ENCODE peak calls at places on chromosomes 7 and 10, in six cellular contexts. X, S, H, M, J and B are unnamed samples.

GRCh38 chr7:77651544-77652162 is 44.6 kb upstream of the RSBN1L start:
- DNase-seq in H (peak), M (peak), S (no peak), J (peak), X (no peak), B (peak)

GRCh38 chr7:41688012-41688625 is 14.8 kb downstream of the INHBA start:
- DNase-seq in S (no peak), J (no peak), M (no peak), H (peak), X (no peak), B (no peak)

GRCh38 chr10:43038783-43039628 is 37.9 kb upstream of the RET start:
- DNase-seq in H (no peak), S (no peak), X (no peak), J (no peak), M (no peak), B (no peak)

GRCh38 chr10:61987537-61987936 is 86.0 kb downstream of the ARID5B start:
- DNase-seq in S (no peak), M (no peak), X (no peak), H (no peak), J (no peak), B (no peak)

GRCh38 chr7:143381427-143382125 is 431 bp downstream of the ZYX start:
- DNase-seq in H (peak), J (peak), M (peak), X (peak), S (peak), B (peak)

GRCh38 chr7:99899830-99900519 is 19.4 kb downstream of the TRIM4 start:
- DNase-seq in X (no peak), M (no peak), S (no peak), J (no peak), H (no peak), B (no peak)

GRCh38 chr10:105699504-105699903 is 1058.4 kb downstream of the SORCS3 start:
- DNase-seq in H (no peak), X (no peak), J (no peak), S (no peak), M (no peak), B (no peak)

GRCh38 chr7:128053023-128053422 is 21.8 kb upstream of the LRRC4 start:
- DNase-seq in X (no peak), S (no peak), H (peak), J (peak), M (no peak), B (no peak)

GRCh38 chr10:103598654-103599115 is 105.2 kb downstream of the NEURL1 start:
- DNase-seq in S (peak), J (peak), H (peak), X (no peak), M (peak), B (peak)

GRCh38 chr10:118238573-118239240 is 103.4 kb downstream of the FAM204A start:
- DNase-seq in M (no peak), J (no peak), S (no peak), H (peak), X (no peak), B (no peak)

GRCh38 chr10:101346177-101346576 is 7.8 kb upstream of the BTRC start:
- DNase-seq in H (no peak), J (no peak), X (no peak), M (no peak), S (no peak), B (no peak)

GRCh38 chr10:74035324-74035723 is 37.4 kb downstream of the VCL start:
- DNase-seq in M (no peak), J (no peak), S (no peak), H (peak), X (no peak), B (no peak)

GRCh38 chr7:6252310-6252709 is 20.1 kb downstream of the CYTH3 start:
- DNase-seq in J (no peak), X (no peak), M (no peak), S (no peak), H (peak), B (no peak)

GRCh38 chr10:94076325-94076841 is 82.7 kb downstream of the PLCE1 start:
- DNase-seq in H (peak), M (peak), X (no peak), S (peak), J (no peak), B (no peak)

GRCh38 chr7:108049962-108050361 is 47.0 kb upstream of the LAMB1 start:
- DNase-seq in J (no peak), M (no peak), X (no peak), S (no peak), H (no peak), B (no peak)

GRCh38 chr7:56026538-56026937 is 24.7 kb downstream of the PSPH start:
- DNase-seq in X (no peak), M (no peak), J (no peak), S (no peak), H (no peak), B (no peak)

GRCh38 chr7:149455175-149455950 is 5.5 kb downstream of the ZNF777 start:
- DNase-seq in X (no peak), S (no peak), M (no peak), J (no peak), H (no peak), B (no peak)

GRCh38 chr7:151783958-151784575 is 92.8 kb downstream of the PRKAG2 start:
- DNase-seq in J (no peak), H (no peak), M (no peak), S (no peak), X (no peak), B (no peak)

GRCh38 chr10:24440817-24441790 is 232.2 kb downstream of the KIAA1217 start:
- DNase-seq in X (no peak), J (no peak), H (peak), M (no peak), S (no peak), B (no peak)

GRCh38 chr7:22395222-22395621 is 38.3 kb upstream of the RAPGEF5 start:
- DNase-seq in X (no peak), M (no peak), S (no peak), H (no peak), J (no peak), B (no peak)

GRCh38 chr7:129530881-129531391 is 28.6 kb downstream of the SMKR1 start:
- DNase-seq in X (no peak), H (peak), J (no peak), M (no peak), S (no peak), B (no peak)

GRCh38 chr10:33655921-33656320 is 321.5 kb upstream of the NRP1 start:
- DNase-seq in H (no peak), S (no peak), X (no peak), M (no peak), J (no peak), B (no peak)

GRCh38 chr10:63264852-63265617 is 131.9 kb downstream of the NRBF2 start:
- DNase-seq in H (peak), X (no peak), S (peak), J (peak), M (peak), B (no peak)
- TF ChIP-seq POLR2A in H (peak), X (no peak), S (peak), J (peak), M (peak), B (peak)

GRCh38 chr7:68679456-68680234 is 918.6 kb upstream of the AUTS2 start:
- DNase-seq in J (no peak), M (no peak), S (no peak), H (no peak), X (no peak), B (no peak)
- H3K4me3 ChIP-seq in J (no peak), M (no peak), S (no peak), H (no peak), X (no peak), B (no peak)

GRCh38 chr10:12214093-12214492 is 18.1 kb downstream of the CDC123 start:
- DNase-seq in M (no peak), J (no peak), H (no peak), S (peak), X (no peak), B (no peak)

GRCh38 chr10:12212454-12212853 is 16.5 kb downstream of the CDC123 start:
- DNase-seq in S (no peak), J (no peak), M (no peak), H (no peak), X (no peak), B (no peak)

GRCh38 chr10:12207114-12207513 is 11.1 kb downstream of the CDC123 start:
- DNase-seq in M (no peak), J (no peak), X (no peak), H (no peak), S (no peak), B (no peak)

GRCh38 chr10:12205082-12205481 is 9.1 kb downstream of the CDC123 start:
- DNase-seq in M (no peak), S (no peak), X (no peak), H (no peak), J (no peak), B (no peak)

GRCh38 chr10:12208460-12208859 is 12.5 kb downstream of the CDC123 start:
- DNase-seq in J (peak), H (no peak), S (no peak), M (no peak), X (no peak), B (no peak)
- TF ChIP-seq POLR2A in J (no peak), H (no peak), S (no peak), M (no peak), X (no peak), B (no peak)

GRCh38 chr7:90769036-90769435 is 172.9 kb downstream of the CDK14 start:
- DNase-seq in H (peak), X (no peak), J (no peak), S (no peak), M (no peak), B (no peak)

GRCh38 chr7:90764848-90765570 is 168.9 kb downstream of the CDK14 start:
- DNase-seq in X (no peak), S (no peak), J (no peak), M (no peak), H (no peak), B (no peak)

GRCh38 chr7:90768301-90768700 is 172.2 kb downstream of the CDK14 start:
- DNase-seq in X (no peak), S (no peak), J (no peak), H (no peak), M (no peak), B (no peak)

GRCh38 chr7:90763108-90763507 is 167.0 kb downstream of the CDK14 start:
- DNase-seq in M (no peak), H (no peak), X (no peak), S (no peak), J (no peak), B (peak)

GRCh38 chr7:90766814-90767564 is 170.9 kb downstream of the CDK14 start:
- DNase-seq in H (peak), S (peak), X (no peak), J (no peak), M (no peak), B (peak)
- H3K4me3 ChIP-seq in H (no peak), S (no peak), X (no peak), J (no peak), M (no peak), B (no peak)

GRCh38 chr7:348480-348844 is 58.5 kb downstream of the FOXL3 start:
- DNase-seq in J (no peak), M (no peak), S (no peak), X (no peak), H (no peak), B (no peak)
- TF ChIP-seq POLR2A in J (no peak), M (no peak), S (no peak), X (no peak), H (no peak), B (no peak)

DNA sequence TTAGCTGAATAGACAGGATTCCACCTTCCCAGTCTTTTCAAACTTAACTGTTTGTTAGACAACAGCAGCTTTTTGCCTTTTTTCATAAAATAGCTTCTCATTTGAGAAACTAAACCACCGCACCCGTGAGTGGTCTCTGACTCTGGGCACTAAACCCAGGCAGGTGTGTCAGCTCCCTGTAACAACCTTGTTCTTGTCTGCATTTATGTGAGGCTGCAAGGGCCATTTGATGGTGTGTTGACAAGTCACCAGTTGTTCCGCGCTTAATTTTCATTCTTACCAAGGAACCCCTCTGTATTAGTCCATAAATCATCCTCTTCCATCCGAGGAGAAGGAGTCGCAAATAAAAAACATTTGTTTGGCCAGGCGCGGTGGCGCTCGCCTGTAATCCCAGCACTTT is 1.5 kb downstream of the STOX1 start:
- DNase-seq in H (no peak), S (no peak), X (no peak), J (no peak), M (no peak), B (no peak)
- H3K4me3 ChIP-seq in H (no peak), S (no peak), X (no peak), J (no peak), M (no peak), B (no peak)

DNA sequence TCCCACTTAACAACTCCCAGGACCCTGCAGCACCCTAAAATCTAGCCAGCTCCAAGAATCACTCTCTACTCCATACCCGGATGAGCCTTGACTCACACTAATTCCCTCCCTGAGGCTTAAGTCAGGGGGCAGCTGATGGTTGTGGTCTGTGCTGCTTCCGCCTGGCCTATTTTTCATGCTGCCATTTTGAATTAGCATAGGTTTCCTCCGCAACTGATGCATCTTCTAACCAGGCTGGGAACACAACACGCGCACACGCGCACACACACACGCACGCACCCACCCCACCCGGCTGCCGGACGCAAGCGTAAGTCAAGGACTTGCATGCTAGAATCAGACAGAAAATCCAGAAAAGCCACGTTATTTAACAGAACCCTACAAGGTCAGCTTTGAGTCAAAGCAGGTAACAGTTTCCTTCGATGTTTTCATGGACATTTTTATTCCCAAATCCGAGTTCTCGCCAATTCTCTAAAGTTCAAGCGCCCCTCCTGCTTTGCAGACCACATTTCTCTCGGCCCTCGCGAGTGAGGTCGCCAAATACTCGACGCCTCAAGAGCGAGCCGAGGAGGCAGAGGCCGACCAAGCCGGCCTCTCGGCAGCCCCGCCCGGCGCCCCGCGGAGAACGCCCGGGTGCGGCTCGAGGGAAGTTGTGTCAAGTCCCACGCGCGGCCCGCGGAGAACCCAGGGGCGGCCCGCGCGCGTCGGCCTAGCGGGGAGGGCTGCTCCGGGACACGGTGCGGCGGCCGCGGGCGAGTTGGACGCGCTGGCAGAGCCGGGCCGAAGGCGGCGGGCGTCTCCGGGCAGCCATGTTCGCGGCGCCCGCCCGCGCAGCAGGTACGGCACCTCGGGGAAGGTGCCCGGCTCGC is 977 bp downstream of the SCRN1 start:
- DNase-seq in H (peak), M (peak), S (peak), X (peak), J (no peak), B (peak)
- TF ChIP-seq POLR2A in H (no peak), M (no peak), S (no peak), X (no peak), J (no peak), B (peak)

GRCh38 chr10:114810926-114811325 is 10.7 kb upstream of the FHIP2A start:
- DNase-seq in S (no peak), H (no peak), J (no peak), X (no peak), M (no peak), B (no peak)
- H3K4me3 ChIP-seq in S (no peak), H (no peak), J (no peak), X (no peak), M (no peak), B (no peak)

GRCh38 chr10:110498982-110499795 is 1.5 kb downstream of the DUSP5 start:
- DNase-seq in J (peak), M (peak), H (peak), X (no peak), S (peak), B (peak)

GRCh38 chr10:110495731-110496552 is 1.8 kb upstream of the DUSP5 start:
- DNase-seq in M (peak), J (peak), S (peak), X (peak), H (peak), B (peak)

GRCh38 chr10:110496553-110497437 is 912 bp upstream of the DUSP5 start:
- DNase-seq in H (no peak), S (no peak), M (peak), X (no peak), J (no peak), B (no peak)

GRCh38 chr10:110498087-110498981 is 627 bp downstream of the DUSP5 start:
- DNase-seq in X (peak), S (peak), M (no peak), J (peak), H (peak), B (peak)

GRCh38 chr10:110497438-110498086 is at the start of gene DUSP5:
- DNase-seq in H (peak), X (peak), J (peak), S (peak), M (peak), B (peak)
- TF ChIP-seq POLR2A in H (peak), X (peak), J (peak), S (peak), M (peak), B (peak)

DNA sequence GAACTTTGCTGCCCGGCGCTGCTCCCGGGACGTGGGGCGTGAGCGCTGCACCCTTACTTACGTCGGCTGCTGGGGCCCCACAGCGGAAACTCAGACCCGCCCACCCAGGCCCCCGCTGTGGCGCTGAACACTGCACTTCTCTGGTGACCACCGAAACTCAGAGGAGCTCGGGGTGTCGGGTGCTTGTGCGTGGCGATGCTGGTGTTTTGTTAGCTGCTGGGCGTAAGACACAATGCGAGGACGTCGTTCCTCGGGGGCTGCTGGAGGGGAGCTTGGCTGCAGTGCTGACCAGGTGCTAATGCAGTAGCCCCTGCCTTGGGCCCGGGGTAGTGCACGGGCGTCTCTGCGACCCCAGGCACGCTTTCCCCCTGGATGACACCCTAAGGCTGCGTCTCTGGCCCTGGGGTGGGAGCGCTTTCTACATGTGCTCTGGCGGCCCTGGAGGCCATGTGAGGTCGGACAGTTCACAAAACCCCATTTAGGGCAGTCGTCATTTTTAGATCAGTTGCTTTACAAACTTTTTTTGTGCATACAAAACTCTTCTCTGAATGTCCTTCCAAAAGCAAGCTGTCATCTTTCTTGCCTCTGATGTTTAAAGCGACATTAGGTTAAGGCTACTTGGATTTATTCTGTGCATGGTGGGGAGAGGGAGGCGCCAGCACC is 5.7 kb downstream of the MAFK start:
- DNase-seq in J (no peak), S (no peak), X (peak), H (no peak), M (no peak), B (no peak)
- H3K4me3 ChIP-seq in J (no peak), S (no peak), X (peak), H (no peak), M (no peak), B (no peak)